ENCODE peak calls at places on chromosomes 12 and 14, in seven cellular contexts. Y is PC-9; E is fibroblast of lung; M is CD8-positive, alpha-beta T cell; T is AG10803; V is fibroblast of mammary gland; R is NB4. P is an unnamed sample.

GRCh38 chr14:50792634-50793068 is 38.3 kb downstream of the NIN start:
- DNase-seq in V (no peak), T (no peak), Y (no peak), E (no peak), R (no peak), M (no peak), P (no peak)

GRCh38 chr14:31113794-31114193 is 87.6 kb upstream of the STRN3 start:
- DNase-seq in T (no peak), R (no peak), V (no peak), Y (no peak), E (no peak), M (no peak), P (no peak)

GRCh38 chr14:98244162-98244948 is 1027.6 kb downstream of the BCL11B start:
- DNase-seq in Y (no peak), V (no peak), E (no peak), R (no peak), T (no peak), M (no peak), P (no peak)

GRCh38 chr14:89336338-89336737 is 80.7 kb downstream of the FOXN3 start:
- DNase-seq in R (peak; percentile 23), Y (no peak), M (no peak), T (no peak), V (no peak), E (no peak), P (no peak)

GRCh38 chr12:92955997-92956663 is 27.0 kb upstream of the EEA1 start:
- DNase-seq in V (peak; percentile 92), E (peak; percentile 88), Y (no peak), M (no peak), R (no peak), T (peak; percentile 78), P (peak; percentile 40)

GRCh38 chr12:109334887-109335286 is 12.8 kb upstream of the MYO1H start:
- DNase-seq in R (no peak), T (no peak), Y (no peak), M (no peak), V (no peak), E (no peak), P (no peak)

GRCh38 chr12:13982010-13982409 is 608 bp upstream of the GRIN2B start:
- DNase-seq in T (no peak), Y (no peak), R (no peak), E (no peak), M (no peak), V (no peak), P (no peak)

GRCh38 chr12:89862511-89863331 is 154.1 kb upstream of the ATP2B1 start:
- DNase-seq in M (peak; percentile 66), E (no peak), R (peak; percentile 92), Y (no peak), T (peak; percentile 21), V (no peak), P (no peak)

GRCh38 chr12:81337891-81338290 is 260.0 kb downstream of the ACSS3 start:
- DNase-seq in E (peak; percentile 34), M (no peak), T (no peak), V (peak; percentile 7), Y (no peak), R (no peak), P (no peak)

GRCh38 chr12:75744607-75745256 is 233.3 kb upstream of the KRR1 start:
- DNase-seq in R (no peak), M (no peak), E (no peak), Y (no peak), V (no peak), T (no peak), P (no peak)

GRCh38 chr14:49930720-49931119 is 37.8 kb downstream of the ARF6 start:
- DNase-seq in M (no peak), T (no peak), R (no peak), E (no peak), V (no peak), Y (no peak), P (no peak)

GRCh38 chr14:20799955-20800544 is 2.6 kb downstream of the RNASE1 start:
- DNase-seq in E (no peak), T (no peak), V (no peak), M (no peak), R (peak; percentile 70), Y (peak; percentile 45), P (no peak)

GRCh38 chr14:101960225-101960624 is 4.1 kb upstream of the DYNC1H1 start:
- DNase-seq in R (peak; percentile 53), E (no peak), T (no peak), V (peak; percentile 32), M (no peak), Y (peak; percentile 20), P (no peak)

GRCh38 chr12:32139064-32139421 is 32.4 kb downstream of the BICD1 start:
- DNase-seq in T (peak; percentile 59), E (peak; percentile 66), V (peak; percentile 62), R (peak; percentile 71), M (no peak), Y (no peak), P (no peak)

GRCh38 chr14:23512156-23512555 is 39.4 kb downstream of the ZFHX2 start:
- DNase-seq in Y (no peak), R (no peak), M (no peak), E (peak; percentile 7), T (no peak), V (no peak), P (no peak)

GRCh38 chr12:389138-390096 is at the start of gene KDM5A:
- DNase-seq in M (peak; percentile 96), V (peak; percentile 92), E (peak; percentile 96), R (peak; percentile 94), Y (peak; percentile 91), T (peak; percentile 96), P (peak; percentile 85)

GRCh38 chr12:115871714-115872113 is 405.8 kb downstream of the MED13L start:
- DNase-seq in V (peak; percentile 32), T (peak; percentile 24), R (peak; percentile 64), M (no peak), E (peak; percentile 3), Y (no peak), P (peak; percentile 3)

GRCh38 chr12:780750-781379 is 28.5 kb downstream of the WNK1 start:
- DNase-seq in V (no peak), R (no peak), T (no peak), E (no peak), Y (no peak), M (no peak), P (no peak)

GRCh38 chr14:93748208-93749080 is 39.8 kb downstream of the PRIMA1 start:
- DNase-seq in M (no peak), Y (no peak), E (no peak), T (no peak), V (no peak), R (no peak), P (no peak)

GRCh38 chr14:96627386-96627785 is 125.2 kb downstream of the PAPOLA start:
- DNase-seq in R (no peak), E (no peak), V (no peak), Y (no peak), T (no peak), M (no peak), P (no peak)

GRCh38 chr12:37672655-37673260 is 643.8 kb upstream of the ALG10B start:
- DNase-seq in E (no peak), R (peak; percentile 34), T (no peak), Y (no peak), V (no peak), M (no peak), P (no peak)
- TF ChIP-seq CTCF in E (no peak), R (peak; percentile 14), T (peak; percentile 16), Y (peak; percentile 77), V (peak; percentile 4), M (no peak), P (no peak)

GRCh38 chr12:7016958-7017571 is 1.2 kb downstream of the LPCAT3 start:
- DNase-seq in V (no peak), Y (no peak), R (no peak), T (no peak), E (no peak), M (no peak), P (no peak)

GRCh38 chr12:7015555-7016370 is 2.5 kb downstream of the LPCAT3 start:
- DNase-seq in T (no peak), V (no peak), E (no peak), M (no peak), R (no peak), Y (no peak), P (no peak)

GRCh38 chr12:7019043-7019569 is 830 bp upstream of the LPCAT3 start:
- DNase-seq in M (no peak), Y (no peak), E (peak; percentile 6), V (no peak), R (no peak), T (no peak), P (no peak)

GRCh38 chr12:7018350-7019042 is at the start of gene LPCAT3:
- DNase-seq in R (peak; percentile 96), Y (peak; percentile 100), M (peak; percentile 97), T (peak; percentile 92), V (peak; percentile 89), E (peak; percentile 91), P (peak; percentile 79)

GRCh38 chr12:7017870-7018349 is 366 bp downstream of the LPCAT3 start:
- DNase-seq in M (no peak), T (no peak), R (peak; percentile 81), Y (no peak), V (no peak), E (no peak), P (no peak)
- TF ChIP-seq CTCF in M (no peak), T (no peak), R (no peak), Y (no peak), V (no peak), E (no peak), P (no peak)

GRCh38 chr14:78512021-78512420 is 341.8 kb downstream of the NRXN3 start:
- DNase-seq in M (no peak), E (no peak), T (no peak), Y (no peak), R (no peak), V (peak; percentile 5), P (no peak)

GRCh38 chr14:78508023-78508422 is 337.9 kb downstream of the NRXN3 start:
- DNase-seq in R (no peak), T (no peak), M (no peak), E (no peak), Y (no peak), V (no peak), P (no peak)

GRCh38 chr14:78509516-78509915 is 339.3 kb downstream of the NRXN3 start:
- DNase-seq in M (no peak), R (no peak), T (no peak), V (no peak), Y (no peak), E (no peak), P (no peak)
- TF ChIP-seq CTCF in M (no peak), R (no peak), T (no peak), V (no peak), Y (no peak), E (no peak), P (no peak)

DNA sequence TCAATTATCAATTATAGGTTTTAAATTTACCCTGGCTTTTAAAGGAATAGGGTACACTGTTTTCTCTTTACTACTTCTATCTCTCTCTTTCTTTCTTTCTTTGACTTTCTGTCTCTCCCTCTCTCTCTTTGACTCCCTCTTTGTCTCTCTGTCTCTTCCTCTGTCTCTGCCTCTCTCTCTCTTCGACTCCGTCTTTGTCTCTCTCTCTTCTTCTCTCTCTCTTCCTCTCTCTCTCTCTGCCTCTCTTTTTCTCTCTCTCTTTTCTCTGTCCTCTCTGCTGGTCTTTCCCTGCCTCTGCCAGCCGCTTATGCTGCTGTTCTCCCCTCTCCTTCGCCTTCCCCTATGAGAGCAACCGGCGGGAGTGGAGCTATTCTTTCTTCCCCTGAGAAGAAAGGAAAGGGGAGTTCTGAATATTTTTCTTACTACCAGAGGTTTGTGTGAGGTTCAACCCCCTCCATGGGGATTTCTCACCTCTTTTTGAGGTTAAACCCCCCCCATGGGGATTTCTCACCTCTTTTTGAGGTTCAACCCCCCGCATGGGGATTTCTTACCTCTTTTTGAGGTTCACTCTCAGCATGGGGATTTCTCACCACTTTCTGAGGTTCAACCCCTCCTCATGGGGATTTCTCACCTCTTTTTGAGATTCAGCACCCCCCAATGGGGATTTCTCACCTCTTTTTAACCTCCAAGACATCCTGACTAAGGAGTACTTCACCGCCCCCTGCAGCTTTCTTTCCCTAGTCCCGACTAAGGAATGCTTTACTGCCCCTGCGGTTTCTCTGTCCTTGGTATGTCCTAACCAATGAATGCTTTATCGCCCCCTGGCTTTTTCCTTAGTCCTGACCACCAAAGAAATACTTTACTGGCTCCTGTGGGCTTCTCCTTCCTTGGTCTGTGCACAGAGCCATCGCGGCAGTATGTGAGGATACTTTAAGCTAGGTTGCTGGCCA is 27.4 kb upstream of the DDHD1 start:
- DNase-seq in M (no peak), R (no peak), Y (no peak), T (peak; percentile 17), E (peak; percentile 23), V (peak; percentile 52), P (no peak)
- TF ChIP-seq CTCF in M (no peak), R (no peak), Y (no peak), T (peak; percentile 27), E (peak; percentile 24), V (peak; percentile 33), P (peak; percentile 5)

P was measured in AG09319.